ENCODE peak calls at places on chromosomes 16 and 17, in six cellular contexts. D, X, Q, E, N and P are unnamed samples.

GRCh38 chr16:54320895-54321294 is 34.3 kb upstream of the IRX3 start:
- DNase-seq in D (no peak), X (no peak), Q (no peak), E (no peak), N (no peak), P (no peak)

GRCh38 chr16:4313563-4314531 is 2.0 kb upstream of the GLIS2 start:
- DNase-seq in D (peak), X (no peak), Q (peak), E (no peak), N (no peak), P (no peak)

GRCh38 chr16:80323187-80323807 is 217.5 kb upstream of the DYNLRB2 start:
- DNase-seq in D (no peak), X (no peak), Q (no peak), E (no peak), N (no peak), P (peak)

GRCh38 chr17:32913593-32913992 is 14.4 kb upstream of the TMEM98 start:
- DNase-seq in D (no peak), X (no peak), Q (no peak), E (no peak), N (no peak), P (no peak)

GRCh38 chr17:57708401-57708800 is 36.7 kb downstream of the CCDC182 start:
- DNase-seq in D (peak), X (no peak), Q (peak), E (peak), N (no peak), P (no peak)

GRCh38 chr17:69373069-69373468 is 41.4 kb upstream of the MAP2K6 start:
- DNase-seq in D (no peak), X (no peak), Q (no peak), E (no peak), N (no peak), P (no peak)

GRCh38 chr17:61451538-61452300 is 503 bp upstream of the TBX4 start:
- DNase-seq in D (no peak), X (no peak), Q (no peak), E (no peak), N (no peak), P (peak)

GRCh38 chr16:31080035-31080629 is 5.9 kb downstream of the ZNF646 start:
- DNase-seq in D (no peak), X (no peak), Q (no peak), E (no peak), N (no peak), P (no peak)

GRCh38 chr17:82491533-82491932 is 28.0 kb upstream of the FOXK2 start:
- DNase-seq in D (no peak), X (no peak), Q (no peak), E (no peak), N (no peak), P (no peak)

GRCh38 chr16:1762196-1762878 is 9.0 kb downstream of the NME3 start:
- DNase-seq in D (no peak), X (no peak), Q (no peak), E (no peak), N (no peak), P (no peak)

GRCh38 chr16:29820271-29820701 is at the start of gene MVP:
- DNase-seq in D (peak), X (no peak), Q (peak), E (peak), N (peak), P (peak)

GRCh38 chr17:40542562-40543411 is 22.5 kb downstream of the CCR7 start:
- DNase-seq in D (peak), X (peak), Q (peak), E (no peak), N (peak), P (peak)

GRCh38 chr16:47777191-47777590 is 316.1 kb downstream of the PHKB start:
- DNase-seq in D (peak), X (no peak), Q (peak), E (no peak), N (no peak), P (no peak)

GRCh38 chr16:15610369-15610871 is 32.5 kb downstream of the MARF1 start:
- DNase-seq in D (peak), X (no peak), Q (peak), E (no peak), N (no peak), P (no peak)

GRCh38 chr16:4803479-4804243 is 1.2 kb upstream of the ROGDI start:
- DNase-seq in D (no peak), X (no peak), Q (no peak), E (no peak), N (no peak), P (no peak)

GRCh38 chr17:82734987-82735866 is at the start of gene FN3K:
- DNase-seq in D (peak), X (peak), Q (peak), E (peak), N (peak), P (peak)

GRCh38 chr17:47727704-47728036 is 5.4 kb upstream of the TBX21 start:
- DNase-seq in D (no peak), X (no peak), Q (no peak), E (no peak), N (no peak), P (no peak)

GRCh38 chr16:86735727-86736126 is 157.4 kb downstream of the FOXL1 start:
- DNase-seq in D (no peak), X (no peak), Q (no peak), E (no peak), N (no peak), P (no peak)

GRCh38 chr16:64695684-64696083 is 426.2 kb downstream of the CDH11 start:
- DNase-seq in D (peak), X (no peak), Q (peak), E (no peak), N (no peak), P (no peak)

GRCh38 chr16:52549011-52549692 is 2.2 kb upstream of the TOX3 start:
- DNase-seq in D (no peak), X (no peak), Q (peak), E (peak), N (no peak), P (no peak)

GRCh38 chr16:85663891-85664321 is 24.8 kb downstream of the GINS2 start:
- DNase-seq in D (no peak), X (no peak), Q (peak), E (no peak), N (no peak), P (no peak)

GRCh38 chr17:54353789-54354525 is 531.2 kb downstream of the KIF2B start:
- DNase-seq in D (no peak), X (no peak), Q (no peak), E (no peak), N (no peak), P (no peak)

GRCh38 chr17:17613708-17614114 is 22.2 kb upstream of the PEMT start:
- DNase-seq in D (peak), X (peak), Q (peak), E (peak), N (peak), P (no peak)

GRCh38 chr17:82301300-82301915 is 16.0 kb downstream of the CD7 start:
- DNase-seq in D (no peak), X (no peak), Q (no peak), E (no peak), N (no peak), P (no peak)

GRCh38 chr16:56109205-56109604 is 82.1 kb upstream of the GNAO1 start:
- DNase-seq in D (no peak), X (no peak), Q (no peak), E (no peak), N (no peak), P (no peak)

GRCh38 chr16:24174977-24175376 is 81.2 kb upstream of the CACNG3 start:
- DNase-seq in D (no peak), X (no peak), Q (no peak), E (no peak), N (no peak), P (no peak)

GRCh38 chr16:4038448-4038847 is 77.8 kb downstream of the ADCY9 start:
- DNase-seq in D (no peak), X (no peak), Q (no peak), E (no peak), N (no peak), P (no peak)

GRCh38 chr16:50591209-50591608 is 43.0 kb downstream of the NKD1 start:
- DNase-seq in D (no peak), X (no peak), Q (no peak), E (no peak), N (no peak), P (no peak)

GRCh38 chr17:1498869-1499268 is 6.4 kb upstream of the MYO1C start:
- DNase-seq in D (peak), X (peak), Q (peak), E (no peak), N (no peak), P (no peak)

GRCh38 chr17:55830210-55830609 is 79.4 kb downstream of the PCTP start:
- DNase-seq in D (no peak), X (no peak), Q (no peak), E (no peak), N (no peak), P (no peak)
- H3K4me3 ChIP-seq in D (no peak), X (no peak), Q (no peak), E (no peak), N (no peak), P (no peak)

DNA sequence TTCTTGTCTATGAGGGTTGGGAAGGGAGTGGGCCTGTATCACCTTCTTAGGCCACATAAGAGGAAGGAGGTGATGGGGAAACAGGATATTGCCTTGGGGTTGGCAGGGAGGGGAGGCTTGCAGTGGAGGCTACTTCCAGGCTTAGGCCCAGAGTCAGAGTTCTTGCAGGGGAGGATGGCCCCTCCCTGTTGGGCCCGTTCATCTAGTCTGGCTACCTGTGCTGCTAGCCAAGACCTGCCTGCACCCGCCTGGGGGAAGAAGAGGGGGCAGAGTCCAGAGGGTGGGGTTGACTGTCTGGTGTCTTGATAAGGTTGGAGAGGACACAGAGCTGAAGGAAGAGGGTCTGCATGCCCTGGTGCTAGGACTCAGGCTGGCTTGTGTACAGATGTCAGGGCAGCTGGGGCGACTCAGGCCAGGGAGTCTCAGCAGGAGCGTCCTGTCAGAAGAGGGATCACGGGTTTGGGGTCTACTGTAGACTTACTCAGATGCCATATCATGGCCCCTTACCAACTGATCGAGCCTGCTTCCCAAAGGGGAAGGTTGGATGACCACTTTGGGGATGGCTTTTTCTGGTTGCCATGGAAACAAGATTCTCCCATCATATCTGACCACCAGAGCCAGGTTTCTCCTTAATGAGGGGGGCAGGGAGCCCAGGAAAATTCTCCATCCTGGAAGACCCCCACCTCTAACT is 5.3 kb downstream of the KDM6B start:
- DNase-seq in D (peak), X (no peak), Q (no peak), E (no peak), N (no peak), P (peak)
- H3K4me3 ChIP-seq in D (peak), X (peak), Q (no peak), E (peak), N (no peak), P (no peak)

DNA sequence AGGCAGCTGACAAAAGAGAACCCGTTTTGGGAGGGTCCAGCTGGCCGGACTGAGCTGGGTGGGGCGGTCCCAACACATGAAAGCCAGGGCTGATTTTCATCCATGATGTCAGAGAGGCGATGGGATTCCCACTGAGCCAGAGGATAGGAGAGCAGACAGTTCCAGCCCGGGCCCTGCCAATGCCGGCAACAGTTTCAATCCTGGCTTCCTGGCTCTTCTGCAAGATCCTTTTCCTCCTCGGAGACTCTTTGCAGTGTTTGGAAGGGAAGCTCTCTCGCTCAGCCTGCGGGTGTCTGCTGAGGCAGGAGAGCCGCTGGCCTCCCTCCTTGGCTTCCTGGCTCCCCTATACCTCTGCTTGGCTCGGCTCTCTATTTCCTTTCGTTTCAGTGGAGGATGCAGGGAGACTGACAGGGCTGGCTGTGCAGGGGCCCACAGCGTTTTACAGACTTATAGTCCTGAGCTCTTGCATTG is 145.5 kb upstream of the SOX9 start:
- DNase-seq in D (no peak), X (peak), Q (peak), E (no peak), N (peak), P (peak)
- H3K4me3 ChIP-seq in D (peak), X (peak), Q (peak), E (no peak), N (peak), P (peak)

DNA sequence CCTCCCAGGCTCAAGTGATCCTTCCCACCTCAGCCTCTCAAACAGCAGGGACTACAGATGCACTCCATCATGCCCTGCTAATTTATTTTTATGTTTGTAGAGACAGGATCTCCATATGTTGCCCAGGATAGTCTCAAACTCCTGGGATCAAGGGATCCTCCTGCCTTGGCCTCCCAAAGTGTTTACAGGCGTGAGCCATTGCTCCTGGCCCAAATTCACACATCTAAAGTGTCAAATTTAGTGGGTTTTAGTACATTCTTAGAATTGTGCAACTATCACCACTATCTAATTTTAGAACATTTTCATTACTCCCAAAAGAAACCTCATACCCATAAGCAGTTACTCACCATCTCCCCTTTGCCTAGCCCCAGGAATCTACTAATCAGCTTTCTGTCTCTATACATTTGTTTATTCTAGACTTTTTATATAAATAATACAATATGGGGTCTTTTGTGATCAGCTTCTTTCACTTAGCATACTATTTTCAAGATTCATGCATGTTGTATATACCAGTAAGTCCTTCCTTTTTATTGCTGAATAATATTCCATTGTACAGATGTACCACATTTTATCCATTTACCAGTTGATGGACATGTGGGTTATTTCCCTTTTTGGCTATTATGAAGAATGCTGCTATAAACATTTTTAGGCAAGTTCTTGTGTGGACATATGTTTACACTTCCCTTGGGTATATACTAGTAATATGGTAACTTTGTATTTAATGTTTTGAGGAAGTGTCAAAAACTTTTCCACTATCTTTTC is 25.1 kb upstream of the ITGA2B start:
- DNase-seq in D (no peak), X (no peak), Q (no peak), E (no peak), N (no peak), P (no peak)
- H3K4me3 ChIP-seq in D (no peak), X (no peak), Q (no peak), E (no peak), N (no peak), P (no peak)

GRCh38 chr17:72075995-72076677 is 44.7 kb upstream of the SOX9 start:
- DNase-seq in D (no peak), X (no peak), Q (no peak), E (no peak), N (no peak), P (no peak)

GRCh38 chr17:72079700-72080099 is 41.1 kb upstream of the SOX9 start:
- DNase-seq in D (no peak), X (no peak), Q (no peak), E (no peak), N (no peak), P (no peak)

GRCh38 chr17:72076678-72077030 is 44.2 kb upstream of the SOX9 start:
- DNase-seq in D (no peak), X (no peak), Q (no peak), E (no peak), N (no peak), P (no peak)

DNA sequence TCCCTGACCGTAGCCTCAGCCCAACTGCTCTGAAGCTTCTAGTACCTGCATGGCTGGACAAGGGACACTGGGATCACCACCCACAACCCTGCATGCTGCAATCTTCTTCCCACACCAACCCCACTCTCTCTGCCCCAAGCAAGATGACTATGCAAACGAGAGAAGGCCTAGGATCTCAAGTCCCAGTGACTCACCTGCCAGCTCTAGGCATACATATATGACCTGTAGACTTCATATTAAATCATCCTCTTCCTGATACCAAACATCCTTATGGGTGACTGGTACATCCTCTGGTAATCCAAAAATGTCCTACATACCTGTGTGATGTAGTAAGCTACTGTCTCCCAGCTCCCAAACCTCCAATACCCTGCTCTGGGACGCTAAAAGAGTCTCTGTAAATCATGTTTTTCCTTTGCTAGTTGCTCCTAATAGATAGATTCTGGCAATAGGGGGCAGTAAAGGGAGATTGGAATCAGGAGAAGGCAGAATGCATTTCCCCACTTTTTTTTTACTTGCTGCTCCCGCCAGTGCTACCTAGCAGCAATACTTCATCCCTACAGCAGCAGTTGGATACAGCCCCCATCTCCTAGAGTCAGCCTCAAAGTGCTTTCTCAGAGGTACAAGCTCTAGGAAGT is 43.4 kb upstream of the SOX9 start:
- DNase-seq in D (no peak), X (no peak), Q (no peak), E (peak), N (no peak), P (no peak)
- H3K4me3 ChIP-seq in D (no peak), X (no peak), Q (no peak), E (no peak), N (no peak), P (no peak)

GRCh38 chr17:323181-323580 is 29.4 kb downstream of the RPH3AL start:
- DNase-seq in D (no peak), X (no peak), Q (no peak), E (no peak), N (no peak), P (no peak)
- H3K4me3 ChIP-seq in D (no peak), X (no peak), Q (no peak), E (no peak), N (no peak), P (no peak)

DNA sequence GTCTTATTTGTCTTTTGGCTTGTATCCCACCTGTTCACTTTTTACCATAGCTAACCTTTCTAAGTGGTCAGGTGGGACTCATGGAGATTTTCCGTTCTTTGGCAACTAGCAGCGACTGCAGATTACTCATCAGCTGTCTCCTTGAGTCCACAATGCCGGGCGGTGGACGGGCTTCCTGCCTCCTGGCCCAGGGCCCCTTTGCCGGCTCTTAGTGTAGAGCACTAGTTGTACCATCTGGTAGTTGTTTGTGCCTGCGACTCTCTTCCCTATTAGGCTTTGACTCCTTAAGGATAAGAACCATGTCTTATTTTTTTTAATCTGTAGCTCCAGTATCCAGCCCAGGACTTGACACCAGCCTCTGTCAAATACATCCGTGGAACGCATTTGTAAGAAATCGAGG is 399.9 kb downstream of the WWOX start:
- DNase-seq in D (no peak), X (no peak), Q (no peak), E (no peak), N (no peak), P (no peak)
- H3K4me3 ChIP-seq in D (no peak), X (no peak), Q (no peak), E (no peak), N (no peak), P (no peak)

GRCh38 chr17:7136266-7136877 is 21.8 kb upstream of the ASGR2 start:
- DNase-seq in D (peak), X (peak), Q (peak), E (peak), N (peak), P (no peak)
- H3K4me3 ChIP-seq in D (no peak), X (no peak), Q (no peak), E (peak), N (no peak), P (peak)